ENCODE peak calls at places on chromosomes 1 and 21, in six cellular contexts. T is H1, H is neural progenitor cell, I is endothelial cell of umbilical vein, O is fibroblast of lung, F is mammary epithelial cell. B is an unnamed sample.

GRCh38 chr1:14443164-14443787 is 155.2 kb upstream of the KAZN start:
- DNase-seq in F (no peak), T (no peak), O (no peak), I (no peak), H (peak), B (no peak)

GRCh38 chr1:192805832-192806323 is 3.0 kb upstream of the RGS2 start:
- DNase-seq in H (peak), T (no peak), I (peak), O (peak), F (peak), B (peak)

GRCh38 chr1:10107985-10108663 is 75.4 kb downstream of the UBE4B start:
- DNase-seq in I (peak), T (no peak), O (peak), F (peak), H (no peak), B (peak)

GRCh38 chr1:43835141-43836021 is 98.2 kb upstream of the ARTN start:
- DNase-seq in T (no peak), I (peak), H (no peak), O (peak), F (peak), B (peak)

GRCh38 chr1:18820791-18821641 is 38.4 kb downstream of the TAS1R2 start:
- DNase-seq in F (peak), H (peak), O (peak), I (peak), T (peak), B (peak)

GRCh38 chr1:115545096-115545720 is 96.6 kb upstream of the VANGL1 start:
- DNase-seq in O (no peak), F (no peak), H (no peak), I (no peak), T (no peak), B (peak)

GRCh38 chr21:25283720-25284119 is 323.6 kb downstream of the MRPL39 start:
- DNase-seq in T (no peak), I (peak), O (peak), F (no peak), H (peak), B (no peak)

GRCh38 chr1:41864471-41865040 is 54.2 kb downstream of the HIVEP3 start:
- DNase-seq in F (no peak), I (no peak), T (no peak), O (no peak), H (peak), B (peak)

GRCh38 chr21:41834926-41835663 is 44.0 kb downstream of the PRDM15 start:
- DNase-seq in F (no peak), I (no peak), T (no peak), O (no peak), H (no peak), B (no peak)

GRCh38 chr1:226429051-226429461 is 21.2 kb upstream of the PARP1 start:
- DNase-seq in O (no peak), F (no peak), I (no peak), T (no peak), H (no peak), B (no peak)

GRCh38 chr21:45365608-45366241 is 39.2 kb upstream of the COL18A1 start:
- DNase-seq in O (peak), F (no peak), I (peak), T (no peak), H (peak), B (peak)

GRCh38 chr1:145990249-145991097 is 5.9 kb downstream of the TXNIP start:
- DNase-seq in O (peak), T (no peak), F (no peak), H (no peak), I (no peak), B (peak)

GRCh38 chr1:224226849-224227502 is 43.9 kb downstream of the DEGS1 start:
- DNase-seq in O (no peak), I (no peak), T (no peak), F (no peak), H (no peak), B (no peak)

GRCh38 chr1:61420909-61421835 is 303.8 kb downstream of the TM2D1 start:
- DNase-seq in O (no peak), H (no peak), T (no peak), I (no peak), F (no peak), B (no peak)

GRCh38 chr21:45404726-45405270 is at the start of gene COL18A1:
- DNase-seq in O (peak), I (peak), T (peak), H (peak), F (peak), B (peak)

GRCh38 chr1:176211395-176212165 is 4.5 kb upstream of the COP1 start:
- DNase-seq in T (no peak), F (peak), I (no peak), O (no peak), H (no peak), B (no peak)

GRCh38 chr1:223844962-223845809 is 561 bp downstream of the TP53BP2 start:
- DNase-seq in T (no peak), I (peak), H (peak), F (peak), O (peak), B (peak)

GRCh38 chr1:30652151-30652915 is 71.1 kb downstream of the MATN1 start:
- DNase-seq in H (peak), F (no peak), O (no peak), I (no peak), T (no peak), B (no peak)

GRCh38 chr1:1069061-1069710 is 4.9 kb downstream of the RNF223 start:
- DNase-seq in I (peak), T (peak), O (peak), H (peak), F (peak), B (peak)

GRCh38 chr1:21653744-21654100 is 15.4 kb downstream of the RAP1GAP start:
- DNase-seq in F (no peak), H (no peak), O (no peak), I (no peak), T (no peak), B (no peak)

GRCh38 chr1:62185677-62186076 is 9.0 kb upstream of the L1TD1 start:
- DNase-seq in H (no peak), T (no peak), F (no peak), I (no peak), O (no peak), B (no peak)

GRCh38 chr1:13564073-13564472 is 19.6 kb upstream of the PDPN start:
- DNase-seq in T (no peak), I (no peak), F (no peak), O (no peak), H (no peak), B (no peak)

GRCh38 chr1:193694741-193695140 is 508.3 kb upstream of the B3GALT2 start:
- DNase-seq in I (peak), O (no peak), H (no peak), T (no peak), F (no peak), B (no peak)

GRCh38 chr1:46021046-46021822 is 111.2 kb downstream of the PIK3R3 start:
- DNase-seq in O (no peak), H (no peak), I (no peak), F (no peak), T (no peak), B (no peak)

GRCh38 chr1:58848818-58849411 is 65.1 kb upstream of the JUN start:
- DNase-seq in O (peak), T (no peak), I (peak), H (peak), F (peak), B (peak)

GRCh38 chr1:165927169-165927568 is 99.8 kb downstream of the UCK2 start:
- DNase-seq in O (no peak), T (no peak), I (no peak), F (no peak), H (no peak), B (no peak)

GRCh38 chr1:94122201-94122970 is 1.4 kb upstream of the ABCA4 start:
- DNase-seq in O (no peak), I (peak), H (no peak), F (no peak), T (no peak), B (peak)

GRCh38 chr1:98827041-98827440 is 165.5 kb downstream of the SNX7 start:
- DNase-seq in O (no peak), I (no peak), H (no peak), T (no peak), F (no peak), B (no peak)

GRCh38 chr1:143691400-143691891 is 280.3 kb downstream of the FAM72C start:
- DNase-seq in F (peak), H (no peak), I (no peak), T (peak), O (no peak), B (no peak)

GRCh38 chr1:58318157-58318665 is 228.3 kb downstream of the OMA1 start:
- DNase-seq in F (no peak), T (no peak), O (no peak), I (no peak), H (no peak), B (no peak)

GRCh38 chr1:2275796-2276536 is 47.8 kb downstream of the SKI start:
- DNase-seq in I (no peak), O (peak), F (no peak), H (no peak), T (no peak), B (peak)

GRCh38 chr1:2279210-2279639 is 51.1 kb downstream of the SKI start:
- DNase-seq in O (peak), F (no peak), T (peak), H (peak), I (peak), B (peak)

GRCh38 chr1:2276803-2277580 is 48.9 kb downstream of the SKI start:
- DNase-seq in I (no peak), F (no peak), O (peak), H (no peak), T (no peak), B (peak)

GRCh38 chr1:2278591-2279209 is 50.6 kb downstream of the SKI start:
- DNase-seq in I (no peak), F (no peak), H (no peak), T (no peak), O (no peak), B (no peak)

DNA sequence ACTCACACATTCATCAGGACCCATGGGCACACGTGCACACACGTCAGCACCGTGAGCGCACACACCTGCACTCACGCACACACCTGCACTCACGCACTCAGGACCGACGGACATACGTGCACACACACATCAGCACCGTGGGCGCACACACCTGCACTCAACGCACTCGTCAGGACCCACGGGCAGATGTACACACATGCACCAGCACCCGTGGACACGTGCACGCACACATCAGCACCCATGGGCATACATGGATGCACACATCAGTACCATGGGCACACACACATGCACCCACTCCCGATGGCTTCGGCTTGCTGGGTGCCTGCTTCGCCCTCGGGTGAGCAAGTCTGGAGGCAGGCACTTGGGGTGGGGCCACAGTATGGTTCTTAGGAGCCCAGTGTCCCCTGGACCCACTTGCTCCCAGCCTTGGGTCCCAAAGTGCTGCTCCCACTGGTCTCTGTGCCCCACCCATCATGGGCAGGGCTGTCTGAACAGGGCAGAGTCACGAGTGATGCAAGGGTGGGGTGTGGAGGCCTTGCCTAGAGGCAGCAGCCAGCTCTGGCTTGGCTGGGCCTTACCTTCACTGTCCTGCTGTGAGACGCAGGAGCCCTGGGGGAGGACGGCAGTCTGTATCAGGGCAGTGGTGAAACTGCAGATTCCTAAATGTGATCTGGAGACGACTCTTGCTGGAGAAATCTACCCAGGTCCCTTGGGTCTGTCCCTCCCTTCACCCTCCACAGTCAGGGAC is 49.8 kb downstream of the SKI start:
- DNase-seq in I (no peak), F (no peak), T (no peak), H (no peak), O (no peak), B (peak)
- H3K4me3 ChIP-seq in I (no peak), F (no peak), T (no peak), H (no peak), O (no peak), B (no peak)

DNA sequence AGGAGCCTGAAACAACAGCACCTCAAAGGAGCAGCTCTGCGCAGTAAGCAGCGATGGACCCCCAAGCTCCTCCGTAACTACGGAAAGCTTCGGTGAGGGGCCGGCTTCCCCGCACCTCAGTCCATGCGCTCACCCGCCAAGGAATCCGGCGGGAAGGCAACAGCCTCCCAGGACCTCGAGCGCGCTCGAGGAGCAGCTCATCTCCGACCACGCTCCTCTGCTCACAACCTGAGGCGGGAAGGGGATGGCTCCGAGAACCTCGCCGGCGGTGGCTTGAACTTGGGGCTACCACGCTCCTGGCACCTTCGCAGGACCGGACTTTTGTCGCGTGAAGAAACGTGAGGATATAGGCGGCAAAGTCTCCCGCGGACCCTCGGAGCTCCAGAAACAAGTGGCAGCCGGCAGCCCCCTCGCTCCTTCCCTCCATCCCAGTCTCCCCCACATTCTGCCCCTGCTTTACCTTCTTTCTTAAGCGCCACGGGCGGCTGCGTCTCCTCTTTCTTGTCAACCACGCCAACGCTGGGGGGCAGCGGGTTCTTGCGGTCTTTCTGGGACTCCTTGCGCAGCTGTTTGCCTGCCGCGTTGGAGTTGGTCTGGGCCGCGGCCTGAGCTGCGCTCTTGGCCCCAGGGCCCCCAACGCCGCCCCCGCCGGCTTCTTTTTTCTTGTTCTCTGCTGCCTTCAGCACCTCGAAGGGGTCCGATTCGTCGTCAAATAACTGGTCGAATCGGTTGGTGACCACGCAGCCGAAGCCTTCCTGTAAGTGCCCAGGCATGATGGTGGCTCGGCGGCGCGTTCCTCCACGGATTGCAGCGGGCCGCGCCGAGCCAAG is 459 bp downstream of the SERBP1 start:
- DNase-seq in T (no peak), H (peak), F (peak), I (peak), O (no peak), B (peak)
- H2AFZ ChIP-seq in T (no peak), H (peak), F (peak), I (peak), O (peak), B (no peak)

DNA sequence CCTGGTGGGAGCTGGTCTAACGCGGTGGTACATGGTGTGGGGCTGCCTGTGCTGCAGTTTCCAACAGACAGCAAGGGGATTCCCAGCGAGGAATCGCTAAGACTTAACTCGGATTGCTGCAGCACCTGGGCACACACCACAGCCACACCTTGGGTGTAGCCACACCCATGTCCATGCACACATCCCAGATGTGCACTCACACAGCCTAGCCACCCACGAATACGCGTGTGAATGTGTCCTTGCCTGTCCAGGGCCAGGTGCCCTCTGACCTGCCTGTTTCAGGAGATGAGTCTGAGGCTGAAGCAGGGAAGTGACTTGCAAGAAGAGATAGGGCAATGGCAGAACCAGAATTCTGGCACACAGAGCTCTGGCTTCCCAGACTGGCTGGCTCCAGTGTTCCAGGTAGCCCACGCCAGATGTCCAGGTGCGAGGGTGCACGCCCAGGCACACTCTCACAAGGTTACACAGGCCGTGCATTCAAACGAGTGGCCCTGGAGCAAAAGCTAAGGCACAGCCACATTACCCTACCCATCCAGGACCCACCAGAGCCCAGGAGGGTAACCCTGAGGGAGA is 272.7 kb downstream of the TRABD2B start:
- DNase-seq in O (no peak), H (no peak), I (no peak), T (peak), F (no peak), B (no peak)
- H3K4me3 ChIP-seq in O (no peak), H (peak), I (no peak), T (peak), F (no peak), B (no peak)

GRCh38 chr1:27153549-27153886 is 1.4 kb downstream of the SLC9A1 start:
- DNase-seq in F (no peak), O (peak), H (no peak), T (no peak), I (no peak), B (peak)

GRCh38 chr1:27154469-27154990 is 395 bp downstream of the SLC9A1 start:
- DNase-seq in O (no peak), T (no peak), I (peak), H (no peak), F (no peak), B (no peak)

GRCh38 chr1:27152829-27153548 is 1.9 kb downstream of the SLC9A1 start:
- DNase-seq in H (no peak), T (no peak), F (peak), I (peak), O (peak), B (peak)

GRCh38 chr1:27154991-27155781 is at the start of gene SLC9A1:
- DNase-seq in I (peak), H (peak), O (peak), T (peak), F (peak), B (peak)

DNA sequence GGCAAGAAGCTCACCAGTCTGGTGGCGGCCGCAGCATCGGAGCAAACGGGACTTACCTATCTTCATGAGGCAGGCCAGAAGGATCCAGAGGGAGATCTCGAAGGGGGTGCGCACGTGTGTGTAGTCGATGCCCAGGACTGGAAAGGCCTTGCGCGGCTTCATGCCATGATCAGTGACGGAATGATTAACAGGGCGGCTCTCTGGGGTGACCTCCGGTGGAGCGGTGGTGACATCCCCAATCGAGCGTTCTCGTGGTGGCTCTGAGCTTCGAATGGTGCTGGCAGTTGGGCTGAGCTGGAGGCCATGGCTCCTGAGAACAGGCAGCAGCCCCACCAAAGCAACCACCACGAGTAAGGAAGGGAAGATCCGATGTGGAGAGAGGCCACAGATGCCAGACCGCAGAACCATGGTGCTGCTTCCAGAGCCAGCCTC is 982 bp downstream of the SLC9A1 start:
- DNase-seq in T (no peak), O (no peak), I (no peak), F (no peak), H (no peak), B (peak)
- H2AFZ ChIP-seq in T (no peak), O (no peak), I (no peak), F (no peak), H (no peak), B (no peak)

DNA sequence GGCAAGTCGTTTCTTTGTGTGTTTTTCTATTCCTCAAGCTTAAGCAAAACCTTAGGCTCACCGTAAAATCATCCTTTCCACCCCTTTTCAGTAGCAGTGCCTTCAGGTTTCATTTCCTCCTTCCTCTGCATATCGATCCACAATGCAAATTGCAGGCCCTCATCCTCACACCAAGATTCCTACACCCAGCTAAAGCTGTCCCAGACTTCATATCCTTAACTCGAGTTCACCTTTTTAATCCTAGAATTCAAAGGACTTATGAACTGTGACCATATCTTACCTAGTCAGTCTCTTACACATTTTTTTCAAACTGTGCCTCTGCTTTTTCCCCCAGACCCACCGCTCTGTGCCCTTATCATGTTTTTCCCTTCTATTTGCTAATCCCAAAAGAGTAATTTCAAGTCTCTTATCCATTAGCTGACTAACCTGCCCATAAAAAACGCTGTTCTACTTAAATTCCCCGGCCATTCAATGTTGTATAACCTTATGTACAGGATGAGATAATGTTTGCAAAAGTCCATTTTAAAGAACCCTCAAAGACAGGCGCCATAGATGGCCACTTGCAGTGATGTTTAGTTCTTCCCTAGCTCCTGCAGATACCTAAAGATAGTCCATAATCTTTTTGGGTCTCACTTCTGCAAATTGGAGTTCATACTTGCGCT is 1.5 kb downstream of the AKIRIN1 start:
- DNase-seq in T (no peak), O (no peak), I (no peak), H (no peak), F (no peak), B (no peak)
- H3K4me3 ChIP-seq in T (peak), O (peak), I (peak), H (peak), F (peak), B (peak)

GRCh38 chr21:27693376-27693775 is 726.5 kb upstream of the ADAMTS5 start:
- DNase-seq in T (no peak), I (no peak), F (peak), O (peak), H (no peak), B (peak)

GRCh38 chr21:27695246-27695645 is 728.4 kb upstream of the ADAMTS5 start:
- DNase-seq in O (no peak), I (no peak), F (no peak), H (no peak), T (no peak), B (no peak)

GRCh38 chr21:27688773-27689172 is 721.9 kb upstream of the ADAMTS5 start:
- DNase-seq in T (no peak), F (no peak), H (no peak), O (no peak), I (no peak), B (no peak)

GRCh38 chr21:27694667-27695066 is 727.8 kb upstream of the ADAMTS5 start:
- DNase-seq in F (peak), O (no peak), I (no peak), H (no peak), T (no peak), B (no peak)
- H2AFZ ChIP-seq in F (peak), O (no peak), I (no peak), H (no peak), T (peak), B (no peak)

GRCh38 chr1:227429447-227430359 is 111.4 kb upstream of the CDC42BPA start:
- DNase-seq in T (no peak), O (peak), H (no peak), F (no peak), I (peak), B (peak)
- H3K4me3 ChIP-seq in T (no peak), O (no peak), H (no peak), F (no peak), I (no peak), B (peak)

GRCh38 chr1:119893827-119894700 is 2.3 kb downstream of the ADAM30 start:
- DNase-seq in I (no peak), O (no peak), F (no peak), H (no peak), T (no peak), B (no peak)
- H2AFZ ChIP-seq in I (no peak), O (no peak), F (no peak), H (no peak), T (no peak), B (no peak)

B was measured in mesenchymal stem cell.